ENCODE peak calls at places on chromosomes 1 and 21, in eight cellular contexts. One of them, this sample, is unnamed.

GRCh38 chr1:66809736-66810326 is 8.8 kb upstream of the INSL5 start:
- DNase-seq in MCF 10A: peak
- DNase-seq in NCI-H69: peak
- DNase-seq in occipital lobe: no peak
- DNase-seq in DMS153: no peak
- DNase-seq in mucosa of descending colon: no peak
- DNase-seq in fibroblast of mammary gland: peak
- DNase-seq in posterior vena cava: no peak
- DNase-seq in this sample: no peak

GRCh38 chr1:14426854-14427253 is 171.6 kb upstream of the KAZN start:
- DNase-seq in occipital lobe: no peak
- DNase-seq in fibroblast of mammary gland: no peak
- DNase-seq in mucosa of descending colon: no peak
- DNase-seq in DMS153: no peak
- DNase-seq in NCI-H69: no peak
- DNase-seq in posterior vena cava: no peak
- DNase-seq in MCF 10A: no peak
- DNase-seq in this sample: no peak

GRCh38 chr21:33121715-33122475 is 52.0 kb downstream of the OLIG1 start:
- DNase-seq in DMS153: no peak
- DNase-seq in posterior vena cava: no peak
- DNase-seq in occipital lobe: no peak
- DNase-seq in MCF 10A: peak
- DNase-seq in NCI-H69: no peak
- DNase-seq in mucosa of descending colon: no peak
- DNase-seq in fibroblast of mammary gland: peak
- DNase-seq in this sample: no peak

GRCh38 chr1:96509351-96509750 is 212.2 kb upstream of the PTBP2 start:
- DNase-seq in occipital lobe: no peak
- DNase-seq in fibroblast of mammary gland: no peak
- DNase-seq in posterior vena cava: no peak
- DNase-seq in NCI-H69: no peak
- DNase-seq in MCF 10A: no peak
- DNase-seq in DMS153: no peak
- DNase-seq in mucosa of descending colon: no peak
- DNase-seq in this sample: no peak

GRCh38 chr1:169484107-169484506 is 1.6 kb downstream of the SLC19A2 start:
- DNase-seq in occipital lobe: no peak
- DNase-seq in fibroblast of mammary gland: peak
- DNase-seq in mucosa of descending colon: no peak
- DNase-seq in posterior vena cava: no peak
- DNase-seq in NCI-H69: peak
- DNase-seq in DMS153: peak
- DNase-seq in MCF 10A: peak
- DNase-seq in this sample: no peak

GRCh38 chr1:43274125-43274803 is 4.5 kb downstream of the TMEM125 start:
- DNase-seq in mucosa of descending colon: no peak
- DNase-seq in DMS153: peak
- DNase-seq in fibroblast of mammary gland: peak
- DNase-seq in occipital lobe: no peak
- DNase-seq in MCF 10A: peak
- DNase-seq in NCI-H69: peak
- DNase-seq in posterior vena cava: peak
- DNase-seq in this sample: peak

GRCh38 chr1:214264196-214264595 is 16.8 kb upstream of the SMYD2 start:
- DNase-seq in DMS153: no peak
- DNase-seq in mucosa of descending colon: no peak
- DNase-seq in posterior vena cava: no peak
- DNase-seq in fibroblast of mammary gland: peak
- DNase-seq in NCI-H69: peak
- DNase-seq in occipital lobe: no peak
- DNase-seq in MCF 10A: no peak
- DNase-seq in this sample: no peak

GRCh38 chr1:168054117-168054516 is 82.6 kb downstream of the GPR161 start:
- DNase-seq in occipital lobe: no peak
- DNase-seq in DMS153: no peak
- DNase-seq in fibroblast of mammary gland: no peak
- DNase-seq in mucosa of descending colon: no peak
- DNase-seq in NCI-H69: no peak
- DNase-seq in posterior vena cava: peak
- DNase-seq in MCF 10A: no peak
- DNase-seq in this sample: no peak

GRCh38 chr1:208235983-208236761 is 8.0 kb downstream of the PLXNA2 start:
- DNase-seq in DMS153: peak
- DNase-seq in fibroblast of mammary gland: peak
- DNase-seq in posterior vena cava: peak
- DNase-seq in occipital lobe: no peak
- DNase-seq in MCF 10A: peak
- DNase-seq in NCI-H69: no peak
- DNase-seq in mucosa of descending colon: no peak
- DNase-seq in this sample: peak

This sample was measured in activated naive CD4-positive, alpha-beta T cell treated with anti-CD3 and anti-CD28 coated beads, Interleukin-2, amount 10 ng/mL, durations not matched to agents 7 days and 5 days.